ENCODE peak calls at places on chromosome X, in eight cellular contexts. One of them, this sample, is unnamed.

GRCh38 chrX:9745417-9746115 is 20.1 kb downstream of the GPR143 start:
- ATAC-seq in left lung: peak; percentile 19
- ATAC-seq in body of pancreas: no peak
- ATAC-seq in PC-3: no peak
- ATAC-seq in activated CD8-positive, alpha-beta T cell treated with anti-CD3 and anti-CD28 coated beads, Interleukin-2, amount 10 ng/mL, durations not matched to agents 7 days and 5 days: no peak
- ATAC-seq in naive thymus-derived CD8-positive, alpha-beta T cell: no peak
- ATAC-seq in Right ventricle myocardium inferior: no peak
- ATAC-seq in K562: peak; percentile 37
- ATAC-seq in this sample: no peak

GRCh38 chrX:150886381-150886780 is 12.1 kb downstream of the CD99L2 start:
- ATAC-seq in naive thymus-derived CD8-positive, alpha-beta T cell: no peak
- ATAC-seq in left lung: no peak
- ATAC-seq in activated CD8-positive, alpha-beta T cell treated with anti-CD3 and anti-CD28 coated beads, Interleukin-2, amount 10 ng/mL, durations not matched to agents 7 days and 5 days: no peak
- ATAC-seq in Right ventricle myocardium inferior: no peak
- ATAC-seq in body of pancreas: no peak
- ATAC-seq in K562: no peak
- ATAC-seq in PC-3: no peak
- ATAC-seq in this sample: no peak

GRCh38 chrX:108090474-108091265 is 672 bp downstream of the PSMD10 start:
- ATAC-seq in naive thymus-derived CD8-positive, alpha-beta T cell: no peak
- ATAC-seq in Right ventricle myocardium inferior: no peak
- ATAC-seq in body of pancreas: no peak
- ATAC-seq in K562: peak; percentile 3
- ATAC-seq in left lung: no peak
- ATAC-seq in PC-3: peak; percentile 3
- ATAC-seq in activated CD8-positive, alpha-beta T cell treated with anti-CD3 and anti-CD28 coated beads, Interleukin-2, amount 10 ng/mL, durations not matched to agents 7 days and 5 days: no peak
- ATAC-seq in this sample: no peak

GRCh38 chrX:19792412-19792811 is 95.0 kb downstream of the SH3KBP1 start:
- ATAC-seq in left lung: no peak
- ATAC-seq in body of pancreas: no peak
- ATAC-seq in PC-3: no peak
- ATAC-seq in activated CD8-positive, alpha-beta T cell treated with anti-CD3 and anti-CD28 coated beads, Interleukin-2, amount 10 ng/mL, durations not matched to agents 7 days and 5 days: no peak
- ATAC-seq in naive thymus-derived CD8-positive, alpha-beta T cell: no peak
- ATAC-seq in Right ventricle myocardium inferior: no peak
- ATAC-seq in K562: no peak
- ATAC-seq in this sample: no peak

GRCh38 chrX:1246816-1247215 is 21.8 kb upstream of the CSF2RA start:
- ATAC-seq in body of pancreas: peak; percentile 27
- ATAC-seq in naive thymus-derived CD8-positive, alpha-beta T cell: peak; percentile 71
- ATAC-seq in PC-3: peak; percentile 37
- ATAC-seq in activated CD8-positive, alpha-beta T cell treated with anti-CD3 and anti-CD28 coated beads, Interleukin-2, amount 10 ng/mL, durations not matched to agents 7 days and 5 days: peak; percentile 44
- ATAC-seq in left lung: peak; percentile 80
- ATAC-seq in Right ventricle myocardium inferior: peak; percentile 42
- ATAC-seq in K562: peak; percentile 72
- ATAC-seq in this sample: peak; percentile 45

GRCh38 chrX:13081385-13082285 is 37.2 kb upstream of the FAM9C start:
- ATAC-seq in activated CD8-positive, alpha-beta T cell treated with anti-CD3 and anti-CD28 coated beads, Interleukin-2, amount 10 ng/mL, durations not matched to agents 7 days and 5 days: peak; percentile 27
- ATAC-seq in naive thymus-derived CD8-positive, alpha-beta T cell: peak; percentile 26
- ATAC-seq in K562: no peak
- ATAC-seq in Right ventricle myocardium inferior: no peak
- ATAC-seq in body of pancreas: no peak
- ATAC-seq in PC-3: no peak
- ATAC-seq in left lung: no peak
- ATAC-seq in this sample: no peak

GRCh38 chrX:119622356-119623232 is 16.4 kb upstream of the NKRF start:
- ATAC-seq in Right ventricle myocardium inferior: peak; percentile 69
- ATAC-seq in PC-3: no peak
- ATAC-seq in left lung: peak; percentile 42
- ATAC-seq in activated CD8-positive, alpha-beta T cell treated with anti-CD3 and anti-CD28 coated beads, Interleukin-2, amount 10 ng/mL, durations not matched to agents 7 days and 5 days: no peak
- ATAC-seq in naive thymus-derived CD8-positive, alpha-beta T cell: no peak
- ATAC-seq in body of pancreas: no peak
- ATAC-seq in K562: no peak
- ATAC-seq in this sample: no peak

GRCh38 chrX:106894978-106895452 is 8.1 kb downstream of the RIPPLY1 start:
- ATAC-seq in left lung: peak; percentile 63
- ATAC-seq in PC-3: peak; percentile 75
- ATAC-seq in body of pancreas: no peak
- ATAC-seq in activated CD8-positive, alpha-beta T cell treated with anti-CD3 and anti-CD28 coated beads, Interleukin-2, amount 10 ng/mL, durations not matched to agents 7 days and 5 days: no peak
- ATAC-seq in Right ventricle myocardium inferior: no peak
- ATAC-seq in naive thymus-derived CD8-positive, alpha-beta T cell: no peak
- ATAC-seq in K562: no peak
- ATAC-seq in this sample: no peak

GRCh38 chrX:112628288-112628687 is 51.5 kb downstream of the LHFPL1 start:
- ATAC-seq in Right ventricle myocardium inferior: no peak
- ATAC-seq in activated CD8-positive, alpha-beta T cell treated with anti-CD3 and anti-CD28 coated beads, Interleukin-2, amount 10 ng/mL, durations not matched to agents 7 days and 5 days: no peak
- ATAC-seq in left lung: no peak
- ATAC-seq in body of pancreas: no peak
- ATAC-seq in PC-3: no peak
- ATAC-seq in K562: no peak
- ATAC-seq in naive thymus-derived CD8-positive, alpha-beta T cell: no peak
- ATAC-seq in this sample: no peak

GRCh38 chrX:40152173-40152705 is 54.5 kb upstream of the BCOR start:
- ATAC-seq in PC-3: peak; percentile 23
- ATAC-seq in naive thymus-derived CD8-positive, alpha-beta T cell: peak; percentile 76
- ATAC-seq in Right ventricle myocardium inferior: peak; percentile 48
- ATAC-seq in activated CD8-positive, alpha-beta T cell treated with anti-CD3 and anti-CD28 coated beads, Interleukin-2, amount 10 ng/mL, durations not matched to agents 7 days and 5 days: peak; percentile 29
- ATAC-seq in body of pancreas: no peak
- ATAC-seq in left lung: peak; percentile 29
- ATAC-seq in K562: peak; percentile 2
- ATAC-seq in this sample: peak; percentile 28

GRCh38 chrX:110204986-110205385 is 112.9 kb downstream of the AMMECR1 start:
- ATAC-seq in K562: no peak
- ATAC-seq in Right ventricle myocardium inferior: no peak
- ATAC-seq in body of pancreas: no peak
- ATAC-seq in PC-3: peak; percentile 27
- ATAC-seq in left lung: no peak
- ATAC-seq in activated CD8-positive, alpha-beta T cell treated with anti-CD3 and anti-CD28 coated beads, Interleukin-2, amount 10 ng/mL, durations not matched to agents 7 days and 5 days: no peak
- ATAC-seq in naive thymus-derived CD8-positive, alpha-beta T cell: no peak
- ATAC-seq in this sample: peak; percentile 41

GRCh38 chrX:15564981-15565579 is 35.7 kb downstream of the ACE2 start:
- ATAC-seq in Right ventricle myocardium inferior: peak; percentile 91
- ATAC-seq in K562: peak; percentile 96
- ATAC-seq in naive thymus-derived CD8-positive, alpha-beta T cell: peak; percentile 20
- ATAC-seq in PC-3: peak; percentile 96
- ATAC-seq in body of pancreas: peak; percentile 86
- ATAC-seq in activated CD8-positive, alpha-beta T cell treated with anti-CD3 and anti-CD28 coated beads, Interleukin-2, amount 10 ng/mL, durations not matched to agents 7 days and 5 days: peak; percentile 55
- ATAC-seq in left lung: peak; percentile 98
- ATAC-seq in this sample: no peak

GRCh38 chrX:107167163-107167921 is 38.9 kb downstream of the NUP62CL start:
- ATAC-seq in Right ventricle myocardium inferior: no peak
- ATAC-seq in left lung: no peak
- ATAC-seq in naive thymus-derived CD8-positive, alpha-beta T cell: no peak
- ATAC-seq in PC-3: no peak
- ATAC-seq in activated CD8-positive, alpha-beta T cell treated with anti-CD3 and anti-CD28 coated beads, Interleukin-2, amount 10 ng/mL, durations not matched to agents 7 days and 5 days: no peak
- ATAC-seq in K562: no peak
- ATAC-seq in body of pancreas: no peak
- ATAC-seq in this sample: no peak

GRCh38 chrX:54964766-54965511 is 29.0 kb downstream of the PFKFB1 start:
- ATAC-seq in activated CD8-positive, alpha-beta T cell treated with anti-CD3 and anti-CD28 coated beads, Interleukin-2, amount 10 ng/mL, durations not matched to agents 7 days and 5 days: no peak
- ATAC-seq in K562: no peak
- ATAC-seq in left lung: no peak
- ATAC-seq in body of pancreas: no peak
- ATAC-seq in PC-3: no peak
- ATAC-seq in Right ventricle myocardium inferior: no peak
- ATAC-seq in naive thymus-derived CD8-positive, alpha-beta T cell: peak; percentile 88
- ATAC-seq in this sample: no peak

GRCh38 chrX:140034916-140035315 is 69.6 kb upstream of the CXorf66 start:
- ATAC-seq in left lung: no peak
- ATAC-seq in Right ventricle myocardium inferior: no peak
- ATAC-seq in naive thymus-derived CD8-positive, alpha-beta T cell: no peak
- ATAC-seq in body of pancreas: no peak
- ATAC-seq in PC-3: no peak
- ATAC-seq in activated CD8-positive, alpha-beta T cell treated with anti-CD3 and anti-CD28 coated beads, Interleukin-2, amount 10 ng/mL, durations not matched to agents 7 days and 5 days: no peak
- ATAC-seq in K562: peak; percentile 49
- ATAC-seq in this sample: no peak

GRCh38 chrX:21658152-21658737 is at the start of gene KLHL34:
- ATAC-seq in Right ventricle myocardium inferior: peak; percentile 80
- ATAC-seq in PC-3: no peak
- ATAC-seq in naive thymus-derived CD8-positive, alpha-beta T cell: peak; percentile 72
- ATAC-seq in K562: no peak
- ATAC-seq in left lung: peak; percentile 77
- ATAC-seq in body of pancreas: no peak
- ATAC-seq in activated CD8-positive, alpha-beta T cell treated with anti-CD3 and anti-CD28 coated beads, Interleukin-2, amount 10 ng/mL, durations not matched to agents 7 days and 5 days: peak; percentile 76
- ATAC-seq in this sample: peak; percentile 67

GRCh38 chrX:135114392-135114791 is 5.9 kb downstream of the ETDB start:
- ATAC-seq in Right ventricle myocardium inferior: no peak
- ATAC-seq in left lung: no peak
- ATAC-seq in body of pancreas: no peak
- ATAC-seq in activated CD8-positive, alpha-beta T cell treated with anti-CD3 and anti-CD28 coated beads, Interleukin-2, amount 10 ng/mL, durations not matched to agents 7 days and 5 days: peak; percentile 36
- ATAC-seq in K562: no peak
- ATAC-seq in PC-3: no peak
- ATAC-seq in naive thymus-derived CD8-positive, alpha-beta T cell: peak; percentile 25
- ATAC-seq in this sample: no peak

GRCh38 chrX:148443216-148443615 is 57.2 kb upstream of the AFF2 start:
- ATAC-seq in PC-3: no peak
- ATAC-seq in naive thymus-derived CD8-positive, alpha-beta T cell: no peak
- ATAC-seq in Right ventricle myocardium inferior: no peak
- ATAC-seq in left lung: no peak
- ATAC-seq in K562: no peak
- ATAC-seq in activated CD8-positive, alpha-beta T cell treated with anti-CD3 and anti-CD28 coated beads, Interleukin-2, amount 10 ng/mL, durations not matched to agents 7 days and 5 days: no peak
- ATAC-seq in body of pancreas: no peak
- ATAC-seq in this sample: no peak

GRCh38 chrX:74272230-74272629 is 31.8 kb upstream of the ZCCHC13 start:
- ATAC-seq in K562: no peak
- ATAC-seq in PC-3: no peak
- ATAC-seq in naive thymus-derived CD8-positive, alpha-beta T cell: no peak
- ATAC-seq in left lung: no peak
- ATAC-seq in Right ventricle myocardium inferior: no peak
- ATAC-seq in body of pancreas: no peak
- ATAC-seq in activated CD8-positive, alpha-beta T cell treated with anti-CD3 and anti-CD28 coated beads, Interleukin-2, amount 10 ng/mL, durations not matched to agents 7 days and 5 days: no peak
- ATAC-seq in this sample: peak; percentile 60

GRCh38 chrX:120000490-120001246 is 57.1 kb upstream of the NKAP start:
- ATAC-seq in Right ventricle myocardium inferior: no peak
- ATAC-seq in activated CD8-positive, alpha-beta T cell treated with anti-CD3 and anti-CD28 coated beads, Interleukin-2, amount 10 ng/mL, durations not matched to agents 7 days and 5 days: no peak
- ATAC-seq in left lung: peak; percentile 54
- ATAC-seq in K562: no peak
- ATAC-seq in body of pancreas: no peak
- ATAC-seq in naive thymus-derived CD8-positive, alpha-beta T cell: peak; percentile 63
- ATAC-seq in PC-3: peak; percentile 37
- ATAC-seq in this sample: peak; percentile 43

GRCh38 chrX:48908600-48908999 is 2.8 kb downstream of the SLC35A2 start:
- ATAC-seq in PC-3: no peak
- ATAC-seq in K562: no peak
- ATAC-seq in left lung: no peak
- ATAC-seq in naive thymus-derived CD8-positive, alpha-beta T cell: no peak
- ATAC-seq in Right ventricle myocardium inferior: no peak
- ATAC-seq in activated CD8-positive, alpha-beta T cell treated with anti-CD3 and anti-CD28 coated beads, Interleukin-2, amount 10 ng/mL, durations not matched to agents 7 days and 5 days: no peak
- ATAC-seq in body of pancreas: no peak
- ATAC-seq in this sample: no peak

GRCh38 chrX:47239199-47239598 is 6.4 kb downstream of the USP11 start:
- ATAC-seq in left lung: no peak
- ATAC-seq in activated CD8-positive, alpha-beta T cell treated with anti-CD3 and anti-CD28 coated beads, Interleukin-2, amount 10 ng/mL, durations not matched to agents 7 days and 5 days: no peak
- ATAC-seq in Right ventricle myocardium inferior: no peak
- ATAC-seq in K562: no peak
- ATAC-seq in naive thymus-derived CD8-positive, alpha-beta T cell: no peak
- ATAC-seq in body of pancreas: no peak
- ATAC-seq in PC-3: no peak
- ATAC-seq in this sample: no peak

GRCh38 chrX:46637937-46638336 is 64.4 kb downstream of the CHST7 start:
- ATAC-seq in PC-3: no peak
- ATAC-seq in body of pancreas: no peak
- ATAC-seq in K562: no peak
- ATAC-seq in naive thymus-derived CD8-positive, alpha-beta T cell: no peak
- ATAC-seq in activated CD8-positive, alpha-beta T cell treated with anti-CD3 and anti-CD28 coated beads, Interleukin-2, amount 10 ng/mL, durations not matched to agents 7 days and 5 days: no peak
- ATAC-seq in Right ventricle myocardium inferior: no peak
- ATAC-seq in left lung: no peak
- ATAC-seq in this sample: peak; percentile 87

GRCh38 chrX:68121371-68121770 is 311.9 kb downstream of the OPHN1 start:
- ATAC-seq in activated CD8-positive, alpha-beta T cell treated with anti-CD3 and anti-CD28 coated beads, Interleukin-2, amount 10 ng/mL, durations not matched to agents 7 days and 5 days: no peak
- ATAC-seq in body of pancreas: no peak
- ATAC-seq in PC-3: no peak
- ATAC-seq in left lung: peak; percentile 79
- ATAC-seq in naive thymus-derived CD8-positive, alpha-beta T cell: no peak
- ATAC-seq in Right ventricle myocardium inferior: no peak
- ATAC-seq in K562: no peak
- ATAC-seq in this sample: no peak

GRCh38 chrX:68686684-68687045 is 39.2 kb downstream of the STARD8 start:
- ATAC-seq in K562: peak; percentile 74
- ATAC-seq in activated CD8-positive, alpha-beta T cell treated with anti-CD3 and anti-CD28 coated beads, Interleukin-2, amount 10 ng/mL, durations not matched to agents 7 days and 5 days: peak; percentile 66
- ATAC-seq in Right ventricle myocardium inferior: peak; percentile 68
- ATAC-seq in body of pancreas: no peak
- ATAC-seq in naive thymus-derived CD8-positive, alpha-beta T cell: no peak
- ATAC-seq in left lung: peak; percentile 56
- ATAC-seq in PC-3: peak; percentile 56
- ATAC-seq in this sample: no peak

GRCh38 chrX:27597506-27597905 is 7.4 kb downstream of the DCAF8L2 start:
- ATAC-seq in body of pancreas: no peak
- ATAC-seq in K562: no peak
- ATAC-seq in Right ventricle myocardium inferior: no peak
- ATAC-seq in left lung: no peak
- ATAC-seq in activated CD8-positive, alpha-beta T cell treated with anti-CD3 and anti-CD28 coated beads, Interleukin-2, amount 10 ng/mL, durations not matched to agents 7 days and 5 days: no peak
- ATAC-seq in PC-3: no peak
- ATAC-seq in naive thymus-derived CD8-positive, alpha-beta T cell: no peak
- ATAC-seq in this sample: no peak

GRCh38 chrX:29775890-29776289 is 439.5 kb upstream of the MAGEB2 start:
- ATAC-seq in left lung: no peak
- ATAC-seq in activated CD8-positive, alpha-beta T cell treated with anti-CD3 and anti-CD28 coated beads, Interleukin-2, amount 10 ng/mL, durations not matched to agents 7 days and 5 days: no peak
- ATAC-seq in K562: no peak
- ATAC-seq in naive thymus-derived CD8-positive, alpha-beta T cell: no peak
- ATAC-seq in PC-3: no peak
- ATAC-seq in Right ventricle myocardium inferior: no peak
- ATAC-seq in body of pancreas: no peak
- ATAC-seq in this sample: no peak

GRCh38 chrX:4560192-4560591 is 846.7 kb upstream of the PRKX start:
- ATAC-seq in body of pancreas: no peak
- ATAC-seq in K562: no peak
- ATAC-seq in left lung: no peak
- ATAC-seq in naive thymus-derived CD8-positive, alpha-beta T cell: no peak
- ATAC-seq in activated CD8-positive, alpha-beta T cell treated with anti-CD3 and anti-CD28 coated beads, Interleukin-2, amount 10 ng/mL, durations not matched to agents 7 days and 5 days: no peak
- ATAC-seq in PC-3: peak; percentile 97
- ATAC-seq in Right ventricle myocardium inferior: no peak
- ATAC-seq in this sample: no peak

GRCh38 chrX:123797543-123798447 is 62.1 kb upstream of the XIAP start:
- ATAC-seq in body of pancreas: no peak
- ATAC-seq in PC-3: no peak
- ATAC-seq in K562: no peak
- ATAC-seq in Right ventricle myocardium inferior: no peak
- ATAC-seq in left lung: no peak
- ATAC-seq in naive thymus-derived CD8-positive, alpha-beta T cell: no peak
- ATAC-seq in activated CD8-positive, alpha-beta T cell treated with anti-CD3 and anti-CD28 coated beads, Interleukin-2, amount 10 ng/mL, durations not matched to agents 7 days and 5 days: no peak
- ATAC-seq in this sample: peak; percentile 41